ENCODE peak calls at places on chromosomes 5 and 9, in seven cellular contexts. U is A549, N is H1, Q is IMR-90, X is GM12878, T is K562, Y is HepG2. W is an unnamed sample.

GRCh38 chr9:113398796-113399195 is 2.3 kb downstream of the ALAD start:
- DNase-seq in U (no peak), N (no peak), Q (no peak), X (no peak), T (no peak), Y (no peak), W (no peak)

GRCh38 chr5:179234563-179235135 is 110.6 kb downstream of the ADAMTS2 start:
- DNase-seq in U (no peak), N (no peak), Q (no peak), X (no peak), T (no peak), Y (no peak), W (no peak)

GRCh38 chr5:43523662-43524072 is 8.7 kb upstream of the C5orf34 start:
- DNase-seq in U (no peak), N (no peak), Q (no peak), X (no peak), T (no peak), Y (no peak), W (peak)

GRCh38 chr5:78649816-78650561 is 1.4 kb upstream of the LHFPL2 start:
- DNase-seq in U (no peak), N (peak), Q (peak), X (no peak), T (no peak), Y (peak), W (no peak)

GRCh38 chr5:150178262-150178661 is 11.6 kb upstream of the SLC6A7 start:
- DNase-seq in U (no peak), N (no peak), Q (no peak), X (no peak), T (no peak), Y (no peak), W (no peak)

GRCh38 chr5:3778000-3778570 is 182.5 kb downstream of the IRX1 start:
- DNase-seq in U (no peak), N (no peak), Q (no peak), X (no peak), T (peak), Y (no peak), W (no peak)

GRCh38 chr9:36985061-36985768 is 48.9 kb downstream of the PAX5 start:
- DNase-seq in U (no peak), N (no peak), Q (no peak), X (no peak), T (no peak), Y (no peak), W (no peak)

GRCh38 chr5:5146530-5147160 is 6.5 kb downstream of the ADAMTS16 start:
- DNase-seq in U (no peak), N (no peak), Q (no peak), X (no peak), T (no peak), Y (no peak), W (no peak)

GRCh38 chr5:146993876-146994530 is 115.4 kb upstream of the PPP2R2B start:
- DNase-seq in U (no peak), N (no peak), Q (no peak), X (no peak), T (no peak), Y (no peak), W (no peak)

GRCh38 chr5:156361451-156362109 is 34.6 kb downstream of the SGCD start:
- DNase-seq in U (no peak), N (no peak), Q (peak), X (no peak), T (no peak), Y (no peak), W (no peak)

GRCh38 chr9:127942152-127943010 is 4.7 kb upstream of the DPM2 start:
- DNase-seq in U (peak), N (peak), Q (peak), X (no peak), T (peak), Y (peak), W (peak)

GRCh38 chr5:123285122-123286011 is 137.8 kb downstream of the CEP120 start:
- DNase-seq in U (no peak), N (peak), Q (peak), X (no peak), T (no peak), Y (no peak), W (peak)

GRCh38 chr5:179387151-179388110 is 42.2 kb upstream of the ADAMTS2 start:
- DNase-seq in U (no peak), N (peak), Q (no peak), X (no peak), T (no peak), Y (no peak), W (no peak)

GRCh38 chr5:113132579-113132978 is 156.0 kb downstream of the DCP2 start:
- DNase-seq in U (no peak), N (no peak), Q (no peak), X (no peak), T (no peak), Y (no peak), W (no peak)

GRCh38 chr5:68962632-68963484 is 131.0 kb upstream of the SLC30A5 start:
- DNase-seq in U (peak), N (peak), Q (peak), X (no peak), T (peak), Y (peak), W (peak)

GRCh38 chr5:89601880-89602279 is 718.9 kb upstream of the MEF2C start:
- DNase-seq in U (no peak), N (no peak), Q (no peak), X (no peak), T (peak), Y (no peak), W (no peak)

GRCh38 chr5:6659941-6660684 is 26.9 kb downstream of the SRD5A1 start:
- DNase-seq in U (no peak), N (no peak), Q (no peak), X (peak), T (no peak), Y (no peak), W (no peak)

GRCh38 chr5:134365604-134366003 is 1.4 kb downstream of the CDKL3 start:
- DNase-seq in U (no peak), N (no peak), Q (no peak), X (no peak), T (no peak), Y (no peak), W (no peak)

GRCh38 chr5:153352685-153353219 is 137.7 kb upstream of the GRIA1 start:
- DNase-seq in U (no peak), N (no peak), Q (no peak), X (peak), T (no peak), Y (no peak), W (no peak)

GRCh38 chr9:89419978-89420394 is 77.9 kb downstream of the SEMA4D start:
- DNase-seq in U (no peak), N (no peak), Q (no peak), X (no peak), T (no peak), Y (no peak), W (no peak)

GRCh38 chr5:68454172-68454571 is 238.6 kb downstream of the PIK3R1 start:
- DNase-seq in U (no peak), N (no peak), Q (no peak), X (no peak), T (no peak), Y (no peak), W (no peak)

GRCh38 chr5:113230711-113231652 is 203.8 kb downstream of the TSSK1B start:
- DNase-seq in U (no peak), N (peak), Q (peak), X (no peak), T (no peak), Y (no peak), W (no peak)

GRCh38 chr5:145324767-145325479 is 510.2 kb downstream of the PRELID2 start:
- DNase-seq in U (no peak), N (no peak), Q (peak), X (no peak), T (no peak), Y (no peak), W (no peak)

GRCh38 chr5:168073991-168074800 is 217.2 kb upstream of the WWC1 start:
- DNase-seq in U (no peak), N (no peak), Q (no peak), X (no peak), T (no peak), Y (no peak), W (no peak)

GRCh38 chr9:34381323-34381722 is 4.6 kb upstream of the MYORG start:
- DNase-seq in U (no peak), N (peak), Q (no peak), X (no peak), T (no peak), Y (no peak), W (no peak)

GRCh38 chr9:109118802-109119438 is 827 bp downstream of the TMEM245 start:
- DNase-seq in U (no peak), N (peak), Q (peak), X (no peak), T (no peak), Y (peak), W (no peak)

DNA sequence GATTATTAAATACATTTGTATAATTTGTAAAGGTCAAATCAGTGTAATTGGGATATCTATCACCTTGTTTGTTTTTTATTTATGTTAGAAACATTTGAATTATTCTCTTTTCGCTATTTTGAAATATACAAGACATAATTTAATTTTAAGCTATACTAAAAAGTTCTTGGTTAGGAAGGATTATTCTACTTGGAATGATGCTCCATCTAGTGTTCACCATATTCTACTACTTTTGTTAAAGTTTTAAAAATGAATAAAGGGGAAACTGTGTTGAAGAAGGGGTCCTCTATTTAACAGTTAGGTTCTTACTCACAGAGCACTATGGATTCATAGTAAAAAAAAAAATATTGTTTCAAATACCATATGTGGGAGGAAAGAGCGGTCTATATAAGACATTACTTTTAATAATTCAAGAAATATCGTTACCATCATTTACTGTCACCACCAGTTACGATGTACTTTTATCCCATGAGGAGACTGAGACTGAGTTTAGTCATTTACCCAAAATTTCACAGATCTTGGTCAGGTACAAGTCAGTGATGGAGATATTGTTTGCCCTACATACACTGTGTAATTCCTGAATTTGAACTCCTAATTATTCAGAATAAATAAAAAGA is 6.3 kb upstream of the STOM start:
- DNase-seq in U (no peak), N (no peak), Q (peak), X (no peak), T (no peak), Y (no peak), W (peak)
- TF ChIP-seq CTCF in U (peak), N (no peak), Q (peak), X (peak), T (peak), Y (no peak), W (peak)

GRCh38 chr9:133956520-133957076 is 35.5 kb downstream of the VAV2 start:
- DNase-seq in U (no peak), N (no peak), Q (peak), X (no peak), T (no peak), Y (no peak), W (peak)
- H3K4me3 ChIP-seq in U (no peak), N (no peak), Q (no peak), X (peak), T (no peak), Y (no peak), W (peak)

GRCh38 chr5:35066260-35066795 is 18.6 kb upstream of the AGXT2 start:
- DNase-seq in U (no peak), N (no peak), Q (no peak), X (no peak), T (no peak), Y (no peak), W (no peak)

GRCh38 chr5:35063386-35063785 is 15.6 kb upstream of the AGXT2 start:
- DNase-seq in U (no peak), N (no peak), Q (no peak), X (no peak), T (no peak), Y (no peak), W (no peak)

GRCh38 chr5:35058395-35058794 is 10.6 kb upstream of the AGXT2 start:
- DNase-seq in U (no peak), N (no peak), Q (no peak), X (peak), T (no peak), Y (no peak), W (no peak)

GRCh38 chr5:35061216-35061615 is 13.5 kb upstream of the AGXT2 start:
- DNase-seq in U (no peak), N (no peak), Q (peak), X (no peak), T (no peak), Y (no peak), W (no peak)
- TF ChIP-seq USF2 in U (no peak), N (no peak), Q (no peak), X (no peak), T (no peak), Y (no peak), W (no peak)

GRCh38 chr5:119578937-119579336 is 50.4 kb upstream of the FAM170A start:
- DNase-seq in U (peak), N (no peak), Q (peak), X (no peak), T (peak), Y (peak), W (no peak)
- TF ChIP-seq CTCF in U (peak), N (peak), Q (peak), X (peak), T (peak), Y (peak), W (peak)

GRCh38 chr5:101677961-101678360 is 618.1 kb downstream of the SLCO4C1 start:
- DNase-seq in U (no peak), N (no peak), Q (no peak), X (no peak), T (no peak), Y (no peak), W (no peak)

GRCh38 chr5:101679816-101680215 is 616.3 kb downstream of the SLCO4C1 start:
- DNase-seq in U (peak), N (no peak), Q (no peak), X (no peak), T (peak), Y (no peak), W (no peak)

GRCh38 chr5:101676646-101677045 is 619.4 kb downstream of the SLCO4C1 start:
- DNase-seq in U (peak), N (no peak), Q (no peak), X (no peak), T (no peak), Y (no peak), W (no peak)

GRCh38 chr5:101675510-101675909 is 620.6 kb downstream of the SLCO4C1 start:
- DNase-seq in U (no peak), N (no peak), Q (no peak), X (no peak), T (no peak), Y (no peak), W (peak)

DNA sequence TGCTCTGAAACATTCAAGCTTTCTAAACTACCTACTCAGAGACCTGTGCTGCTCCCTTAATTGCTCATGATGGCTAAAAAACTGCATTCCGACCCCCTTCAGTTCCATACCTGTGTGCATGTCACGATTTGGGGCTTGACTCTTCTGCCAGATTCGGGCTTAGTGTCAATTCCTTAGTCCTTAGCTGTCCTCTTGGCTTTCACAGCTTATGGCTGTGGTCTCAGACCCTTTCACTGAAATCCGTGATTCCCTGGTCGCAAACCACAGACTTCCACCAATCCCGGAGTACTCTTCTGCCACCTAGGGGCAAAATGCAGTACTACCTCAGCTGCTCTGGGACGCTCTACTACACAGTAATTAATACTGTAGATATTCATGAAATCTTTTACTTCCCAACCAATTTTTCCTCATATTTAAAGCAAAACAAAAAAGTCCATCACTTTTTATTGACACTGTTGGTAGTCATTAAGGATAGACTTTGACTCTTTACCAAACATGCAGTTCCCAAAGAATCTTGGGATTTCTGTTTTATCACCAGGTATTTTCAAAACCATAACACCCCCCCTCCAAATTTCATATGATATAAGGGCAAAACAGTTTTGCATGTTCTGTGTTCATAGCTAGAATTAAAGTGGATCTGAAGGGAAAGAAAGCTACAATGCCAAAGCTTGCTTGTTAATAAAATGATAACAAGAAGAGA is 617.4 kb downstream of the SLCO4C1 start:
- DNase-seq in U (peak), N (peak), Q (peak), X (peak), T (peak), Y (peak), W (peak)
- H3K4me3 ChIP-seq in U (no peak), N (peak), Q (no peak), X (no peak), T (no peak), Y (no peak), W (no peak)

GRCh38 chr5:174317261-174317894 is 271.9 kb downstream of the NSG2 start:
- DNase-seq in U (peak), N (peak), Q (peak), X (no peak), T (peak), Y (peak), W (peak)
- TF ChIP-seq USF2 in U (no peak), N (no peak), Q (no peak), X (no peak), T (no peak), Y (no peak), W (no peak)

GRCh38 chr9:137620581-137620980 is 1.8 kb downstream of the EHMT1 start:
- DNase-seq in U (no peak), N (no peak), Q (no peak), X (no peak), T (no peak), Y (no peak), W (no peak)

GRCh38 chr9:137626448-137626847 is 7.6 kb downstream of the EHMT1 start:
- DNase-seq in U (no peak), N (no peak), Q (no peak), X (no peak), T (no peak), Y (no peak), W (no peak)

GRCh38 chr9:137618105-137619067 is at the start of gene EHMT1:
- DNase-seq in U (peak), N (peak), Q (peak), X (peak), T (peak), Y (peak), W (peak)

GRCh38 chr9:137619240-137620090 is 660 bp downstream of the EHMT1 start:
- DNase-seq in U (no peak), N (no peak), Q (peak), X (no peak), T (peak), Y (no peak), W (no peak)

GRCh38 chr9:137621131-137621757 is 2.4 kb downstream of the EHMT1 start:
- DNase-seq in U (peak), N (no peak), Q (no peak), X (no peak), T (no peak), Y (no peak), W (no peak)
- TF ChIP-seq CTCF in U (no peak), N (peak), Q (peak), X (peak), T (peak), Y (no peak), W (peak)

GRCh38 chr9:22073349-22073748 is 64.2 kb upstream of the CDKN2B start:
- DNase-seq in U (no peak), N (no peak), Q (no peak), X (no peak), T (no peak), Y (no peak), W (no peak)
- H3K4me3 ChIP-seq in U (no peak), N (no peak), Q (no peak), X (no peak), T (no peak), Y (no peak), W (no peak)

W was measured in SK-N-SH.